ENCODE peak calls at places on chromosomes 2 and 18, in nine cellular contexts. One of them, this sample, is unnamed.

GRCh38 chr2:161905389-161906046 is 168.5 kb downstream of the DPP4 start:
- DNase-seq in posterior cingulate gyrus: no peak
- DNase-seq in renal cortical epithelial cell: peak
- DNase-seq in memory B cell: no peak
- DNase-seq in AG09309: peak
- DNase-seq in CD4-positive, alpha-beta T cell: no peak
- DNase-seq in nucleus accumbens: no peak
- DNase-seq in GM20000: peak
- DNase-seq in EL: peak
- DNase-seq in this sample: peak

GRCh38 chr2:25453199-25453903 is 111.6 kb upstream of the DNMT3A start:
- DNase-seq in GM20000: peak
- DNase-seq in nucleus accumbens: no peak
- DNase-seq in CD4-positive, alpha-beta T cell: no peak
- DNase-seq in AG09309: peak
- DNase-seq in EL: peak
- DNase-seq in renal cortical epithelial cell: no peak
- DNase-seq in memory B cell: no peak
- DNase-seq in posterior cingulate gyrus: no peak
- DNase-seq in this sample: peak

GRCh38 chr2:111659361-111660281 is 224.4 kb downstream of the ANAPC1 start:
- DNase-seq in GM20000: no peak
- DNase-seq in renal cortical epithelial cell: peak
- DNase-seq in AG09309: peak
- DNase-seq in CD4-positive, alpha-beta T cell: no peak
- DNase-seq in nucleus accumbens: no peak
- DNase-seq in EL: peak
- DNase-seq in posterior cingulate gyrus: no peak
- DNase-seq in memory B cell: no peak
- DNase-seq in this sample: peak

GRCh38 chr2:69181806-69182427 is 168.9 kb downstream of the ANTXR1 start:
- DNase-seq in AG09309: no peak
- DNase-seq in CD4-positive, alpha-beta T cell: no peak
- DNase-seq in EL: peak
- DNase-seq in nucleus accumbens: no peak
- DNase-seq in renal cortical epithelial cell: no peak
- DNase-seq in memory B cell: no peak
- DNase-seq in posterior cingulate gyrus: no peak
- DNase-seq in GM20000: no peak
- DNase-seq in this sample: no peak

GRCh38 chr2:146949400-146949799 is 895.4 kb upstream of the ACVR2A start:
- DNase-seq in CD4-positive, alpha-beta T cell: no peak
- DNase-seq in memory B cell: no peak
- DNase-seq in nucleus accumbens: no peak
- DNase-seq in posterior cingulate gyrus: no peak
- DNase-seq in EL: no peak
- DNase-seq in renal cortical epithelial cell: no peak
- DNase-seq in GM20000: no peak
- DNase-seq in AG09309: no peak
- DNase-seq in this sample: no peak

GRCh38 chr2:195575879-195576391 is 81.1 kb upstream of the SLC39A10 start:
- DNase-seq in nucleus accumbens: no peak
- DNase-seq in AG09309: peak
- DNase-seq in memory B cell: peak
- DNase-seq in posterior cingulate gyrus: no peak
- DNase-seq in CD4-positive, alpha-beta T cell: no peak
- DNase-seq in EL: peak
- DNase-seq in GM20000: peak
- DNase-seq in renal cortical epithelial cell: peak
- DNase-seq in this sample: peak

GRCh38 chr2:212114489-212114888 is 424.1 kb downstream of the ERBB4 start:
- DNase-seq in EL: no peak
- DNase-seq in renal cortical epithelial cell: no peak
- DNase-seq in memory B cell: no peak
- DNase-seq in GM20000: no peak
- DNase-seq in CD4-positive, alpha-beta T cell: no peak
- DNase-seq in nucleus accumbens: no peak
- DNase-seq in posterior cingulate gyrus: no peak
- DNase-seq in AG09309: no peak
- DNase-seq in this sample: no peak

GRCh38 chr18:37176307-37176934 is 347.5 kb downstream of the KIAA1328 start:
- DNase-seq in memory B cell: no peak
- DNase-seq in renal cortical epithelial cell: peak
- DNase-seq in AG09309: no peak
- DNase-seq in nucleus accumbens: no peak
- DNase-seq in EL: no peak
- DNase-seq in posterior cingulate gyrus: no peak
- DNase-seq in CD4-positive, alpha-beta T cell: no peak
- DNase-seq in GM20000: no peak
- DNase-seq in this sample: peak

GRCh38 chr18:76080430-76080829 is 414.6 kb downstream of the ZNF516 start:
- DNase-seq in GM20000: no peak
- DNase-seq in nucleus accumbens: no peak
- DNase-seq in memory B cell: no peak
- DNase-seq in AG09309: no peak
- DNase-seq in posterior cingulate gyrus: no peak
- DNase-seq in renal cortical epithelial cell: no peak
- DNase-seq in CD4-positive, alpha-beta T cell: no peak
- DNase-seq in EL: no peak
- DNase-seq in this sample: no peak

GRCh38 chr2:73985318-73986084 is 791 bp downstream of the TET3 start:
- DNase-seq in nucleus accumbens: no peak
- DNase-seq in memory B cell: peak
- DNase-seq in CD4-positive, alpha-beta T cell: peak
- DNase-seq in renal cortical epithelial cell: no peak
- DNase-seq in GM20000: peak
- DNase-seq in EL: peak
- DNase-seq in AG09309: no peak
- DNase-seq in posterior cingulate gyrus: no peak
- DNase-seq in this sample: no peak

GRCh38 chr18:45059695-45060094 is 379.0 kb downstream of the SETBP1 start:
- DNase-seq in nucleus accumbens: no peak
- DNase-seq in GM20000: no peak
- DNase-seq in CD4-positive, alpha-beta T cell: no peak
- DNase-seq in AG09309: peak
- DNase-seq in memory B cell: no peak
- DNase-seq in renal cortical epithelial cell: peak
- DNase-seq in EL: peak
- DNase-seq in posterior cingulate gyrus: no peak
- DNase-seq in this sample: peak

GRCh38 chr2:205858781-205859478 is 176.6 kb downstream of the NRP2 start:
- DNase-seq in posterior cingulate gyrus: no peak
- DNase-seq in nucleus accumbens: no peak
- DNase-seq in renal cortical epithelial cell: peak
- DNase-seq in memory B cell: no peak
- DNase-seq in GM20000: no peak
- DNase-seq in CD4-positive, alpha-beta T cell: no peak
- DNase-seq in AG09309: no peak
- DNase-seq in EL: peak
- DNase-seq in this sample: no peak

GRCh38 chr2:158034198-158034831 is 67.4 kb upstream of the UPP2 start:
- DNase-seq in EL: peak
- DNase-seq in nucleus accumbens: no peak
- DNase-seq in GM20000: peak
- DNase-seq in CD4-positive, alpha-beta T cell: no peak
- DNase-seq in memory B cell: no peak
- DNase-seq in posterior cingulate gyrus: no peak
- DNase-seq in AG09309: peak
- DNase-seq in renal cortical epithelial cell: peak
- DNase-seq in this sample: peak

GRCh38 chr2:9207641-9208301 is 1.2 kb downstream of the ASAP2 start:
- DNase-seq in nucleus accumbens: no peak
- DNase-seq in GM20000: peak
- DNase-seq in AG09309: no peak
- DNase-seq in EL: peak
- DNase-seq in CD4-positive, alpha-beta T cell: no peak
- DNase-seq in posterior cingulate gyrus: no peak
- DNase-seq in renal cortical epithelial cell: no peak
- DNase-seq in memory B cell: no peak
- DNase-seq in this sample: peak